ENCODE peak calls at places on chromosomes 7 and 10, in six cellular contexts. L is transverse colon, Y is RWPE1, T is MM.1S, N is stomach, X is right atrium auricular region. G is an unnamed sample.

GRCh38 chr7:2892571-2892970 is 48.5 kb upstream of the GNA12 start:
- DNase-seq in L (no peak), Y (no peak), T (no peak), N (no peak), X (no peak), G (no peak)

GRCh38 chr10:67804395-67804678 is 33.7 kb downstream of the DNAJC12 start:
- DNase-seq in L (no peak), Y (no peak), T (no peak), N (no peak), X (no peak), G (no peak)

GRCh38 chr7:67438913-67439312 is 442.3 kb downstream of the TYW1 start:
- DNase-seq in L (no peak), Y (no peak), T (no peak), N (no peak), X (no peak), G (no peak)

GRCh38 chr10:80530251-80530650 is 7.5 kb upstream of the SH2D4B start:
- DNase-seq in L (peak; percentile 33), Y (peak; percentile 62), T (no peak), N (no peak), X (no peak), G (no peak)

GRCh38 chr7:70788276-70788675 is 343.7 kb upstream of the GALNT17 start:
- DNase-seq in L (no peak), Y (no peak), T (no peak), N (no peak), X (no peak), G (no peak)

GRCh38 chr10:33263453-33263852 is 71.0 kb downstream of the NRP1 start:
- DNase-seq in L (no peak), Y (no peak), T (no peak), N (no peak), X (no peak), G (no peak)

GRCh38 chr7:44217852-44218402 is 17.1 kb downstream of the YKT6 start:
- DNase-seq in L (no peak), Y (no peak), T (no peak), N (no peak), X (no peak), G (no peak)

GRCh38 chr7:149741629-149742028 is 31.8 kb downstream of the ZNF467 start:
- DNase-seq in L (no peak), Y (no peak), T (peak; percentile 58), N (no peak), X (no peak), G (no peak)

GRCh38 chr10:71810048-71810750 is 36.9 kb upstream of the VSIR start:
- DNase-seq in L (no peak), Y (no peak), T (no peak), N (no peak), X (no peak), G (no peak)

GRCh38 chr10:115514895-115515294 is 421.7 kb downstream of the ATRNL1 start:
- DNase-seq in L (no peak), Y (no peak), T (no peak), N (no peak), X (no peak), G (no peak)

GRCh38 chr10:23404461-23404980 is 34.4 kb upstream of the OTUD1 start:
- DNase-seq in L (no peak), Y (no peak), T (no peak), N (no peak), X (no peak), G (no peak)

GRCh38 chr10:88991900-88992237 is 1.3 kb downstream of the FAS start:
- DNase-seq in L (no peak), Y (no peak), T (no peak), N (no peak), X (no peak), G (no peak)

GRCh38 chr7:15998617-15999016 is 312.1 kb upstream of the MEOX2 start:
- DNase-seq in L (no peak), Y (no peak), T (no peak), N (no peak), X (no peak), G (no peak)

GRCh38 chr10:101060951-101061813 is 607 bp upstream of the KAZALD1 start:
- DNase-seq in L (peak; percentile 96), Y (peak; percentile 99), T (peak; percentile 96), N (peak; percentile 97), X (peak; percentile 93), G (no peak)

GRCh38 chr10:79336276-79336675 is 11.0 kb upstream of the PPIF start:
- DNase-seq in L (no peak), Y (no peak), T (no peak), N (no peak), X (no peak), G (no peak)

GRCh38 chr10:31620236-31621151 is 301.5 kb downstream of the ZEB1 start:
- DNase-seq in L (peak; percentile 25), Y (no peak), T (no peak), N (no peak), X (peak; percentile 85), G (no peak)

GRCh38 chr7:100825760-100826545 is 1.4 kb downstream of the EPHB4 start:
- DNase-seq in L (no peak), Y (peak; percentile 27), T (no peak), N (no peak), X (no peak), G (no peak)

GRCh38 chr10:17518338-17518737 is 63.9 kb upstream of the ST8SIA6 start:
- DNase-seq in L (no peak), Y (no peak), T (no peak), N (no peak), X (no peak), G (no peak)

GRCh38 chr10:124642076-124642710 is 102.0 kb downstream of the FAM53B start:
- DNase-seq in L (no peak), Y (no peak), T (no peak), N (no peak), X (peak; percentile 66), G (no peak)

GRCh38 chr7:43537765-43538403 is 45.0 kb upstream of the STK17A start:
- DNase-seq in L (no peak), Y (no peak), T (no peak), N (no peak), X (no peak), G (no peak)

GRCh38 chr10:88687853-88688467 is 18.1 kb upstream of the LIPK start:
- DNase-seq in L (no peak), Y (peak; percentile 58), T (peak; percentile 26), N (no peak), X (no peak), G (no peak)

GRCh38 chr10:109898666-109899577 is 24.4 kb downstream of the XPNPEP1 start:
- DNase-seq in L (no peak), Y (no peak), T (no peak), N (no peak), X (no peak), G (peak; percentile 84)

GRCh38 chr7:53768191-53768590 is 732.8 kb downstream of the POM121L12 start:
- DNase-seq in L (no peak), Y (no peak), T (no peak), N (no peak), X (no peak), G (no peak)

GRCh38 chr7:34260282-34260681 is 354.9 kb downstream of the BMPER start:
- DNase-seq in L (no peak), Y (peak; percentile 93), T (no peak), N (no peak), X (no peak), G (no peak)

GRCh38 chr7:40658731-40659130 is 523.9 kb downstream of the SUGCT start:
- DNase-seq in L (no peak), Y (no peak), T (no peak), N (no peak), X (no peak), G (peak; percentile 82)

GRCh38 chr10:119853584-119853983 is 19.1 kb downstream of the MCMBP start:
- DNase-seq in L (no peak), Y (no peak), T (no peak), N (no peak), X (no peak), G (no peak)

GRCh38 chr10:47354162-47354561 is 6.0 kb downstream of the RBP3 start:
- DNase-seq in L (no peak), Y (peak; percentile 14), T (no peak), N (no peak), X (no peak), G (no peak)

GRCh38 chr7:1512781-1513656 is 8.8 kb upstream of the INTS1 start:
- DNase-seq in L (no peak), Y (peak; percentile 90), T (peak; percentile 57), N (peak; percentile 38), X (peak; percentile 87), G (no peak)
- H3K27ac ChIP-seq in L (peak overlapping the region; percentile 52), Y (peak overlapping the region; percentile 71), T (no peak overlapping the region), N (peak overlapping the region; percentile 76), X (peak overlapping the region; percentile 99), G (peak overlapping the region; percentile 72)

DNA sequence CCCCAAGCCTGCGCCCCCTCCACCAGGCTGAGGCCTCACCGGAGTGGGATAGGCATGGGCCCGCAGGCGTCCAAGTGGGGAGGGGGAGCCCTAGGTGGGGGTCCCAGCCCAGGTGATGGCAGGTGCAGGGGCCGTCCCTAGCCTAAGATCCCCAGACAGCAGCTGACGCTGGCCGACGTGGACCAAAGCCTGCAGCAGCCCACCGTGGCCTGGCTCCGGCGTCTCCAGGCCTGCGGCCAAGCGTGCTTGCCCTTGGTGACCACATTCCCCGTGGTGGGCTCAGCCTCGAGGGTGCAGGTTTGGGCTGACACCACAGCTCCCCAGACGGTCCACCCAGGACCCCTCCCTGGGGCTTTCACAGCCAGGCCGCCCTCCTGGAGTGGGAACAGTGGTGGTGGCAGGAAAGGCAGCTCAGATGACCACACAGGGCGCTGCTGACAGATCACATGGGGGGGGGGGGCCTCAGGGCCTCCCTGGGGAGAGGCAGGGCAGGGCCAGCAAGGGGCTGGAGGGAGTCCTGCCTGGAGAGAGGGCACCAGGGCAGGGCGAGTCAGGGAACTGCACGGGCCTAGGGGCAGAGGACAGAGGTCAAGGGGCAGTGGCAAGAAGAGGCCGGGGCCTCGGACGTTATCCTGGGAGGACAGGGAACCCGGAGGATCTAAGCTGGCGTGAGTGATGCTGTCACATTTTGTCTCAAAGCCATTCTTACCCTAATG is 767 bp upstream of the ADAM8 start:
- DNase-seq in L (no peak), Y (no peak), T (peak; percentile 5), N (no peak), X (no peak), G (no peak)
- TF ChIP-seq CTCF in L (no peak), Y (no peak), T (no peak), N (no peak), X (no peak), G (no peak)

DNA sequence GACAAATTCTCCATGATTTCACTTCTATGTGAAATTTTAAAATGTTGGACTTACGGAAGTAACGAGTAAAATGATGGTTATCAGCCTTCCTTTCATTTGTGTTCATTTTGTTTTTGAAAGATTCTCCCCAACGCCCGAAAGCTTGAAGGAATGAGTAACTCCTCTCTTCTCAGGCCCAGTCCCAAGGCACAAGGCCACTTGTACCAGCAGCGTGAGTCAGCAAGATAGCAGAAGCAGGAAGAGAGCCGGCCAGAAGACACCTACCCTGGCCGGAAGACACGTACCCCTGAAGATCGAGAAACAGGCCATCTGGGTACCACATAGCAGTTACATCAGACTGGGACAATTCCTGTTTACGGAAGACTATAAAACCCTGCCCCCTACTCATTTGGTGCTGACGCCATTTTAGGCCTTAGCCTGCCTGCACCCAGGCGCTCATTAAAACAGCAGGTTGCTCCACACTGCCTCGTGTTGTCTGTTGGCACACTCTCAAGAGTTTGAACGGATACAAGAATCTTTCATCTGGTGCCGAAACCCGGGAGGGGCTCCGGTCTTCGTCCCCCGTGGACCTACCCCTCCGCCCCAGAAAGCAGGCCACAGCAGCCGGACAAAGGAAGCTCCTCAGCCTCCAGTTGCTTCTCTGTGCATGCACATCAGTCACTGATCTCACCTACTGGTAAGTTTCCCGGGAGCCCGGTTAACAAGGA is 60.4 kb downstream of the LRRC17 start:
- DNase-seq in L (no peak), Y (no peak), T (no peak), N (no peak), X (no peak), G (peak; percentile 64)
- H3K27ac ChIP-seq in L (no peak overlapping the region), Y (no peak overlapping the region), T (no peak overlapping the region), N (no peak overlapping the region), X (no peak overlapping the region), G (no peak overlapping the region)

GRCh38 chr10:49035920-49036319 is 79.4 kb downstream of the VSTM4 start:
- DNase-seq in L (no peak), Y (no peak), T (no peak), N (no peak), X (no peak), G (no peak)
- TF ChIP-seq CTCF in L (no peak), Y (no peak), T (no peak), N (no peak), X (no peak), G (no peak)